ENCODE peak calls at places on chromosomes 1 and 21, in eight cellular contexts. One of them, this sample, is unnamed.

GRCh38 chr21:38440746-38441145 is 57.5 kb downstream of the ERG start:
- DNase-seq in GM20000: no peak
- DNase-seq in cardiac fibroblast: peak
- DNase-seq in psoas muscle: no peak
- DNase-seq in AG09319: no peak
- DNase-seq in LNCaP clone FGC: no peak
- DNase-seq in keratinocyte: peak
- DNase-seq in neural crest cell: peak
- DNase-seq in this sample: no peak

GRCh38 chr1:2155788-2156187 is 38.8 kb downstream of the FAAP20 start:
- DNase-seq in cardiac fibroblast: no peak
- DNase-seq in AG09319: no peak
- DNase-seq in GM20000: no peak
- DNase-seq in LNCaP clone FGC: no peak
- DNase-seq in neural crest cell: no peak
- DNase-seq in keratinocyte: no peak
- DNase-seq in psoas muscle: no peak
- DNase-seq in this sample: no peak

GRCh38 chr1:52348704-52349301 is 17.2 kb downstream of the CC2D1B start:
- DNase-seq in psoas muscle: no peak
- DNase-seq in LNCaP clone FGC: peak
- DNase-seq in keratinocyte: no peak
- DNase-seq in GM20000: no peak
- DNase-seq in AG09319: no peak
- DNase-seq in cardiac fibroblast: peak
- DNase-seq in neural crest cell: no peak
- DNase-seq in this sample: no peak

GRCh38 chr1:7252411-7253117 is 467.3 kb downstream of the CAMTA1 start:
- DNase-seq in keratinocyte: no peak
- DNase-seq in neural crest cell: no peak
- DNase-seq in cardiac fibroblast: no peak
- DNase-seq in AG09319: no peak
- DNase-seq in GM20000: no peak
- DNase-seq in LNCaP clone FGC: no peak
- DNase-seq in psoas muscle: no peak
- DNase-seq in this sample: no peak

GRCh38 chr1:110677526-110677925 is 2.8 kb upstream of the KCNA3 start:
- DNase-seq in LNCaP clone FGC: no peak
- DNase-seq in AG09319: no peak
- DNase-seq in GM20000: no peak
- DNase-seq in psoas muscle: no peak
- DNase-seq in keratinocyte: no peak
- DNase-seq in neural crest cell: no peak
- DNase-seq in cardiac fibroblast: no peak
- DNase-seq in this sample: no peak

GRCh38 chr1:61680500-61680899 is 44.4 kb downstream of the TM2D1 start:
- DNase-seq in psoas muscle: no peak
- DNase-seq in GM20000: no peak
- DNase-seq in neural crest cell: no peak
- DNase-seq in LNCaP clone FGC: no peak
- DNase-seq in AG09319: no peak
- DNase-seq in keratinocyte: peak
- DNase-seq in cardiac fibroblast: no peak
- DNase-seq in this sample: no peak

GRCh38 chr1:78658901-78659300 is 9.3 kb downstream of the IFI44 start:
- DNase-seq in psoas muscle: no peak
- DNase-seq in neural crest cell: no peak
- DNase-seq in keratinocyte: no peak
- DNase-seq in AG09319: no peak
- DNase-seq in cardiac fibroblast: no peak
- DNase-seq in LNCaP clone FGC: no peak
- DNase-seq in GM20000: no peak
- DNase-seq in this sample: no peak

GRCh38 chr21:33478858-33479678 is 706 bp downstream of the TMEM50B start:
- DNase-seq in neural crest cell: peak
- DNase-seq in cardiac fibroblast: peak
- DNase-seq in GM20000: peak
- DNase-seq in LNCaP clone FGC: no peak
- DNase-seq in AG09319: no peak
- DNase-seq in psoas muscle: peak
- DNase-seq in keratinocyte: no peak
- DNase-seq in this sample: no peak

GRCh38 chr1:42815938-42816599 is 853 bp upstream of the ERMAP start:
- DNase-seq in keratinocyte: no peak
- DNase-seq in GM20000: peak
- DNase-seq in cardiac fibroblast: peak
- DNase-seq in AG09319: no peak
- DNase-seq in neural crest cell: no peak
- DNase-seq in psoas muscle: no peak
- DNase-seq in LNCaP clone FGC: no peak
- DNase-seq in this sample: no peak

GRCh38 chr21:34834307-34834706 is 165.5 kb downstream of the CLIC6 start:
- DNase-seq in cardiac fibroblast: no peak
- DNase-seq in LNCaP clone FGC: no peak
- DNase-seq in GM20000: no peak
- DNase-seq in psoas muscle: no peak
- DNase-seq in AG09319: no peak
- DNase-seq in keratinocyte: no peak
- DNase-seq in neural crest cell: no peak
- DNase-seq in this sample: no peak

GRCh38 chr1:168301664-168302320 is 21.1 kb downstream of the TBX19 start:
- DNase-seq in cardiac fibroblast: peak
- DNase-seq in AG09319: no peak
- DNase-seq in keratinocyte: peak
- DNase-seq in LNCaP clone FGC: no peak
- DNase-seq in psoas muscle: no peak
- DNase-seq in GM20000: no peak
- DNase-seq in neural crest cell: no peak
- DNase-seq in this sample: no peak

GRCh38 chr1:238404506-238404905 is 513.8 kb upstream of the ZP4 start:
- DNase-seq in LNCaP clone FGC: no peak
- DNase-seq in GM20000: no peak
- DNase-seq in neural crest cell: no peak
- DNase-seq in keratinocyte: no peak
- DNase-seq in cardiac fibroblast: no peak
- DNase-seq in AG09319: no peak
- DNase-seq in psoas muscle: no peak
- DNase-seq in this sample: no peak

GRCh38 chr1:187408217-187409004 is 579.7 kb downstream of the PLA2G4A start:
- DNase-seq in psoas muscle: no peak
- DNase-seq in cardiac fibroblast: no peak
- DNase-seq in keratinocyte: no peak
- DNase-seq in neural crest cell: no peak
- DNase-seq in AG09319: no peak
- DNase-seq in LNCaP clone FGC: no peak
- DNase-seq in GM20000: no peak
- DNase-seq in this sample: no peak

GRCh38 chr1:170864238-170864637 is 71.1 kb upstream of the MROH9 start:
- DNase-seq in cardiac fibroblast: peak
- DNase-seq in psoas muscle: no peak
- DNase-seq in neural crest cell: no peak
- DNase-seq in AG09319: no peak
- DNase-seq in LNCaP clone FGC: no peak
- DNase-seq in GM20000: no peak
- DNase-seq in keratinocyte: no peak
- DNase-seq in this sample: no peak

GRCh38 chr1:26252718-26253117 is 18.7 kb downstream of the CEP85 start:
- DNase-seq in cardiac fibroblast: no peak
- DNase-seq in LNCaP clone FGC: no peak
- DNase-seq in GM20000: no peak
- DNase-seq in keratinocyte: no peak
- DNase-seq in AG09319: no peak
- DNase-seq in neural crest cell: no peak
- DNase-seq in psoas muscle: no peak
- DNase-seq in this sample: no peak

GRCh38 chr1:181100015-181100905 is 11.8 kb downstream of the IER5 start:
- DNase-seq in psoas muscle: no peak
- DNase-seq in cardiac fibroblast: no peak
- DNase-seq in GM20000: peak
- DNase-seq in AG09319: no peak
- DNase-seq in keratinocyte: no peak
- DNase-seq in neural crest cell: no peak
- DNase-seq in LNCaP clone FGC: no peak
- DNase-seq in this sample: no peak

GRCh38 chr1:204041232-204041767 is 31.6 kb upstream of the SOX13 start:
- DNase-seq in keratinocyte: no peak
- DNase-seq in psoas muscle: peak
- DNase-seq in LNCaP clone FGC: no peak
- DNase-seq in cardiac fibroblast: peak
- DNase-seq in GM20000: no peak
- DNase-seq in AG09319: no peak
- DNase-seq in neural crest cell: no peak
- DNase-seq in this sample: no peak

DNA sequence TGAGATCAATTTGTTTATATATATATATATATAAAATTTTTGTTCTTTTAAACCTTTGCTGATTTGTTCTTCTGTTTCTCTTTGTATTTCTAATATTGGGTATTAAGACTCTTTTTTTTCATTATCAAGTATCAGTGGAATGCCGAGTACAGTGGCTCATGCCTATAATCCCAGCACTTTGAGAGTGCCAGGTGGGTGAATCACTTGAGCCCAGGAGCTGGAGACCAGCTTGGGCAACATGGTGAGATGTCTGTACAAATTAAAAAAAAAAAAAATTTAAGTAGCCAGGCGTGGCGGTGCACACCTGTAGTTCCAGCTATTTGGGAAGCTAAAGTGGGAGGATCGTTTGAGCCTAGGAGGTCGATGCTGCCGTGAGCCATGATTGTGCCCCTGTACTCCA is 67.1 kb downstream of the MAST2 start:
- DNase-seq in neural crest cell: no peak
- DNase-seq in AG09319: no peak
- DNase-seq in keratinocyte: no peak
- DNase-seq in LNCaP clone FGC: no peak
- DNase-seq in cardiac fibroblast: no peak
- DNase-seq in psoas muscle: no peak
- DNase-seq in GM20000: no peak
- DNase-seq in this sample: no peak
- TF ChIP-seq CTCF in neural crest cell: no peak
- TF ChIP-seq CTCF in AG09319: no peak
- TF ChIP-seq CTCF in keratinocyte: no peak
- TF ChIP-seq CTCF in LNCaP clone FGC: no peak
- TF ChIP-seq CTCF in cardiac fibroblast: no peak
- TF ChIP-seq CTCF in psoas muscle: no peak
- TF ChIP-seq CTCF in GM20000: no peak
- TF ChIP-seq CTCF in this sample: no peak

GRCh38 chr1:15283500-15283899 is 36.5 kb downstream of the FHAD1 start:
- DNase-seq in cardiac fibroblast: no peak
- DNase-seq in GM20000: no peak
- DNase-seq in AG09319: no peak
- DNase-seq in psoas muscle: no peak
- DNase-seq in keratinocyte: peak
- DNase-seq in neural crest cell: no peak
- DNase-seq in LNCaP clone FGC: no peak
- DNase-seq in this sample: no peak
- TF ChIP-seq CTCF in cardiac fibroblast: no peak
- TF ChIP-seq CTCF in GM20000: no peak
- TF ChIP-seq CTCF in AG09319: no peak
- TF ChIP-seq CTCF in psoas muscle: no peak
- TF ChIP-seq CTCF in keratinocyte: peak
- TF ChIP-seq CTCF in neural crest cell: no peak
- TF ChIP-seq CTCF in LNCaP clone FGC: no peak
- TF ChIP-seq CTCF in this sample: peak

DNA sequence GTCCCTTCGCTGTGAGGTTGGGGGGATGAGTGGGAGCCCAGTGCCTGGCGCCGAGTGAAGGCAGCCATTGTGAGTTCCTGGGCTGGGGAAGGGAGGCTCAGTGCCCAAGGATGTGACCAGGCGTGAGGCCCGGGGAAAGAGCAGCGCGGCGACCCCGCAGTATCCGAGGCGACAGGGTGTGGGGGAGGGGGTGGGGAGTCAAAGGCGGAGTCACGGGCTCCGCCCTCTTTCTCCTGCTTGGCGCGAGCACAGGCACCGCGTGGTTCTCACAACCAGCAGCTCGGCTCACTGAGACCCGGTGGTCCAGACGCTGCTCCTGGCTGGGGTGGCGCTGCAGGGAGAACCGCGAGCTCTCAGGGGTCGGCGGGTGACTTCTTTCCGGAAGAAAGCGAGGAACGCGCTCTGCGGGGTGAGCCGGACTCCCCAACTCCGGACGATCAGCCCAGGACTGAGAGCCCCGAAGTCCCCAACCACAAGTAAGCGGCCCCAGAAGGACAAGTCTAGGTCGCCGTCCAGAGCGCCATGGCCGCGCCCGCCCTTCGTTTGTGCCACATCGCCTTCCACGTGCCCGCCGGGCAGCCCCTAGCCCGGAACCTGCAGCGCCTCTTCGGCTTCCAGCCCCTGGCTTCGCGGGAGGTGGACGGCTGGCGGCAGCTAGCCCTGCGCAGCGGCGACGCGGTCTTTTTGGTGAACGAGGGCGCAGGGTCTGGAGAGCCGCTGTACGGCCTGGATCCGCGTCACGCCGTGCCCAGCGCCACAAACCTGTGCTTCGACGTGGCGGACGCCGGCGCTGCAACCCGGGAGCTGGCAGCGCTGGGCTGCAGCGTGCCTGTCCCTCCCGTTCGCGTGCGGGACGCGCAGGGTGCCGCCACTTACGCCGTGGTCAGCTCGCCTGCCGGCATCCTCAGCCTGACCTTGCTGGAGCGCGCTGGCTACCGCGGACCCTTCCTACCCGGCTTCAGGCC is at the start of gene HPDL:
- DNase-seq in neural crest cell: peak
- DNase-seq in cardiac fibroblast: peak
- DNase-seq in GM20000: peak
- DNase-seq in LNCaP clone FGC: no peak
- DNase-seq in keratinocyte: no peak
- DNase-seq in AG09319: no peak
- DNase-seq in psoas muscle: peak
- DNase-seq in this sample: no peak
- TF ChIP-seq CTCF in neural crest cell: no peak
- TF ChIP-seq CTCF in cardiac fibroblast: no peak
- TF ChIP-seq CTCF in GM20000: no peak
- TF ChIP-seq CTCF in LNCaP clone FGC: no peak
- TF ChIP-seq CTCF in keratinocyte: no peak
- TF ChIP-seq CTCF in AG09319: no peak
- TF ChIP-seq CTCF in psoas muscle: no peak
- TF ChIP-seq CTCF in this sample: peak

GRCh38 chr1:22153653-22154052 is 10.8 kb upstream of the WNT4 start:
- DNase-seq in cardiac fibroblast: no peak
- DNase-seq in keratinocyte: no peak
- DNase-seq in LNCaP clone FGC: no peak
- DNase-seq in neural crest cell: no peak
- DNase-seq in psoas muscle: no peak
- DNase-seq in GM20000: no peak
- DNase-seq in AG09319: no peak
- DNase-seq in this sample: no peak

GRCh38 chr1:22157359-22157966 is 14.6 kb upstream of the WNT4 start:
- DNase-seq in psoas muscle: no peak
- DNase-seq in neural crest cell: no peak
- DNase-seq in GM20000: no peak
- DNase-seq in LNCaP clone FGC: no peak
- DNase-seq in keratinocyte: no peak
- DNase-seq in cardiac fibroblast: no peak
- DNase-seq in AG09319: no peak
- DNase-seq in this sample: no peak

GRCh38 chr1:22154063-22154462 is 11.2 kb upstream of the WNT4 start:
- DNase-seq in GM20000: no peak
- DNase-seq in keratinocyte: no peak
- DNase-seq in psoas muscle: no peak
- DNase-seq in neural crest cell: no peak
- DNase-seq in LNCaP clone FGC: no peak
- DNase-seq in cardiac fibroblast: no peak
- DNase-seq in AG09319: no peak
- DNase-seq in this sample: no peak

GRCh38 chr1:22155517-22155916 is 12.6 kb upstream of the WNT4 start:
- DNase-seq in neural crest cell: no peak
- DNase-seq in AG09319: no peak
- DNase-seq in psoas muscle: no peak
- DNase-seq in LNCaP clone FGC: no peak
- DNase-seq in GM20000: no peak
- DNase-seq in cardiac fibroblast: no peak
- DNase-seq in keratinocyte: no peak
- DNase-seq in this sample: no peak

GRCh38 chr1:22154626-22155025 is 11.7 kb upstream of the WNT4 start:
- DNase-seq in AG09319: no peak
- DNase-seq in psoas muscle: no peak
- DNase-seq in GM20000: no peak
- DNase-seq in neural crest cell: no peak
- DNase-seq in keratinocyte: no peak
- DNase-seq in LNCaP clone FGC: no peak
- DNase-seq in cardiac fibroblast: no peak
- DNase-seq in this sample: no peak
- TF ChIP-seq CTCF in AG09319: no peak
- TF ChIP-seq CTCF in psoas muscle: no peak
- TF ChIP-seq CTCF in GM20000: no peak
- TF ChIP-seq CTCF in neural crest cell: no peak
- TF ChIP-seq CTCF in keratinocyte: no peak
- TF ChIP-seq CTCF in LNCaP clone FGC: no peak
- TF ChIP-seq CTCF in cardiac fibroblast: no peak
- TF ChIP-seq CTCF in this sample: no peak